ENCODE peak calls at places on chromosomes 5 and 9, in seven cellular contexts. P is lower leg skin, S is NCI-H1105, D is Karpas-422, H is T-helper 2 cell, V is GM23338, C is pons. F is an unnamed sample.

GRCh38 chr5:37532976-37533740 is 154.0 kb downstream of the WDR70 start:
- DNase-seq in P (no peak), S (no peak), D (no peak), H (no peak), V (no peak), C (no peak), F (no peak)

GRCh38 chr5:64971538-64971937 is 202.8 kb downstream of the CWC27 start:
- DNase-seq in P (no peak), S (no peak), D (no peak), H (no peak), V (no peak), C (no peak), F (no peak)

GRCh38 chr5:84438456-84438855 is 53.8 kb upstream of the EDIL3 start:
- DNase-seq in P (no peak), S (no peak), D (no peak), H (no peak), V (no peak), C (no peak), F (no peak)

GRCh38 chr9:124019771-124020519 is 8.4 kb downstream of the LHX2 start:
- DNase-seq in P (no peak), S (no peak), D (no peak), H (no peak), V (no peak), C (no peak), F (no peak)

GRCh38 chr5:96893342-96893741 is 17.0 kb downstream of the ERAP2 start:
- DNase-seq in P (no peak), S (no peak), D (no peak), H (no peak), V (no peak), C (no peak), F (no peak)

GRCh38 chr9:96253059-96253696 is 48.8 kb downstream of the HSD17B3 start:
- DNase-seq in P (no peak), S (no peak), D (peak; percentile 63), H (no peak), V (peak; percentile 45), C (no peak), F (peak; percentile 42)

GRCh38 chr9:133533878-133534277 is 626 bp upstream of the ADAMTSL2 start:
- DNase-seq in P (no peak), S (no peak), D (no peak), H (no peak), V (no peak), C (no peak), F (no peak)

GRCh38 chr5:80568251-80568650 is 1.8 kb downstream of the ANKRD34B start:
- DNase-seq in P (no peak), S (no peak), D (no peak), H (no peak), V (no peak), C (no peak), F (no peak)

GRCh38 chr5:149679876-149680809 is 50.0 kb upstream of the PPARGC1B start:
- DNase-seq in P (no peak), S (no peak), D (no peak), H (no peak), V (no peak), C (no peak), F (no peak)

GRCh38 chr9:87898151-87898550 is 15.5 kb downstream of the SPATA31E1 start:
- DNase-seq in P (no peak), S (no peak), D (no peak), H (no peak), V (no peak), C (no peak), F (no peak)

GRCh38 chr9:76926324-76926731 is 20.4 kb upstream of the PRUNE2 start:
- DNase-seq in P (no peak), S (no peak), D (no peak), H (no peak), V (no peak), C (no peak), F (no peak)

GRCh38 chr5:157387683-157388093 is 72.3 kb upstream of the NIPAL4 start:
- DNase-seq in P (no peak), S (no peak), D (no peak), H (no peak), V (no peak), C (peak; percentile 42), F (no peak)

GRCh38 chr5:132389453-132390286 is 20.2 kb downstream of the SLC22A5 start:
- DNase-seq in P (peak; percentile 94), S (no peak), D (no peak), H (no peak), V (no peak), C (no peak), F (no peak)

GRCh38 chr9:34558911-34559615 is 30.5 kb downstream of the CNTFR start:
- DNase-seq in P (no peak), S (no peak), D (no peak), H (no peak), V (no peak), C (no peak), F (no peak)

GRCh38 chr9:121852646-121853616 is 201.5 kb downstream of the DAB2IP start:
- DNase-seq in P (peak; percentile 90), S (no peak), D (no peak), H (no peak), V (no peak), C (no peak), F (no peak)

GRCh38 chr9:88530051-88530450 is 4.9 kb upstream of the NXNL2 start:
- DNase-seq in P (no peak), S (no peak), D (no peak), H (no peak), V (no peak), C (no peak), F (no peak)

GRCh38 chr9:118829334-118829733 is 539.9 kb downstream of the BRINP1 start:
- DNase-seq in P (no peak), S (no peak), D (no peak), H (no peak), V (peak; percentile 66), C (peak; percentile 20), F (no peak)

GRCh38 chr5:108025957-108026356 is 355.2 kb upstream of the EFNA5 start:
- DNase-seq in P (no peak), S (no peak), D (no peak), H (no peak), V (no peak), C (no peak), F (no peak)

GRCh38 chr9:91151014-91151740 is 210.5 kb downstream of the AUH start:
- DNase-seq in P (peak; percentile 28), S (no peak), D (no peak), H (no peak), V (no peak), C (peak; percentile 15), F (no peak)

GRCh38 chr5:38845555-38846378 is at the start of gene OSMR:
- DNase-seq in P (peak; percentile 98), S (peak; percentile 22), D (no peak), H (no peak), V (peak; percentile 73), C (peak; percentile 15), F (peak; percentile 69)

F was measured in WTC11.